ENCODE peak calls at places on chromosomes 11 and 22, in four cellular contexts. One of them, this sample, is unnamed.

GRCh38 chr11:118241191-118242098 is 10.7 kb downstream of the MPZL3 start:
- DNase-seq in tibial nerve: no peak
- DNase-seq in mucosa of descending colon: peak; percentile 49
- DNase-seq in Caco-2: peak; percentile 68
- DNase-seq in this sample: no peak

GRCh38 chr11:15627560-15627959 is 512.8 kb downstream of the INSC start:
- DNase-seq in Caco-2: no peak
- DNase-seq in mucosa of descending colon: no peak
- DNase-seq in tibial nerve: no peak
- DNase-seq in this sample: no peak

GRCh38 chr11:44950625-44951472 is at the start of gene TP53I11:
- DNase-seq in tibial nerve: peak; percentile 41
- DNase-seq in mucosa of descending colon: peak; percentile 94
- DNase-seq in Caco-2: no peak
- DNase-seq in this sample: peak; percentile 88

GRCh38 chr22:36417281-36417686 is 29.5 kb upstream of the MYH9 start:
- DNase-seq in tibial nerve: no peak
- DNase-seq in mucosa of descending colon: peak; percentile 80
- DNase-seq in Caco-2: no peak
- DNase-seq in this sample: no peak

GRCh38 chr11:66986178-66986545 is 11.1 kb downstream of the C11orf86 start:
- DNase-seq in mucosa of descending colon: no peak
- DNase-seq in Caco-2: no peak
- DNase-seq in tibial nerve: no peak
- DNase-seq in this sample: no peak

GRCh38 chr11:46106530-46107407 is 14.5 kb downstream of the PHF21A start:
- DNase-seq in mucosa of descending colon: no peak
- DNase-seq in Caco-2: no peak
- DNase-seq in tibial nerve: no peak
- DNase-seq in this sample: no peak

GRCh38 chr11:35304393-35304790 is 115.0 kb downstream of the SLC1A2 start:
- DNase-seq in mucosa of descending colon: no peak
- DNase-seq in Caco-2: no peak
- DNase-seq in tibial nerve: no peak
- DNase-seq in this sample: no peak

GRCh38 chr11:71484248-71485062 is 31.5 kb downstream of the NADSYN1 start:
- DNase-seq in tibial nerve: no peak
- DNase-seq in mucosa of descending colon: no peak
- DNase-seq in Caco-2: peak; percentile 38
- DNase-seq in this sample: peak; percentile 40

GRCh38 chr22:17114958-17115235 is 6.3 kb downstream of the TMEM121B start:
- DNase-seq in tibial nerve: no peak
- DNase-seq in Caco-2: no peak
- DNase-seq in mucosa of descending colon: no peak
- DNase-seq in this sample: peak; percentile 57

GRCh38 chr22:38025514-38025913 is 31.7 kb upstream of the PICK1 start:
- DNase-seq in mucosa of descending colon: no peak
- DNase-seq in tibial nerve: no peak
- DNase-seq in Caco-2: no peak
- DNase-seq in this sample: no peak

DNA sequence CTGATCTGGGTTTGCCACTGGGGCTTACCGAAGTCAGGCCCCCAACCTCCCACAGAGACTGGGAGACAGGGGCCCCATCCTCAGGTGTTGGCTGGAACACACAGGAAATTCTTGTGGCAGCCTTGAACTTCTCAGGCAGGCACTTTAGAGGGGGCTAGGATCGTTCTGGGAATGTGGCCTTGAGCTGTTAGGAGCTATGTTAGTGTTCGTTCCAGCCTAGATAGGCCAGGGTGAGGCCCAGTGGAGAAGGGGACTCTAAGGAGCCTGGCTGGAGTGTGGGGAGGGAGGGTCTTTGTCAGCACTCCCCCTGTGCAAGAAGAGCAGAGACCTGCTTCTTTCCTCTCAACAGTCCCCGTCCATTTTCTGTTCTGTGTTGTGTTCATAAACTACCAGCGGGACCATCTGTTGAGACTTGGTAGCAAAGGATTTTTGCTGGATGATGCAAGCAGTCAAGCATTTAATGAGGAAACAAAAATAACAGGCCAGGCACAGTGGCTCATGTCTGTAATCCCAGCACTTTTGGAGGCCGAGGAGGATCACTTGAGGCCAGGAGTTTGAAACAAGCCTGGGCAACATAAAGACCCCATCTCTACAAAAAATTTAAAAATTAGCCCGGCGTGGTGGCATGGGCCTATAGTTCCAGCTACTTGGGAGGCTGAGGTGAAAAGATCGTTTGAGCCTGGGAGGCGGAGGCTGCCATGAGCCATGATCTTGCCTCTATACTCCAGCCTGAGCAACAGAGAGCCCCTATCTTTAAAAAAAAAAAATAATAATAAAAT is 1.5 kb upstream of the TXNRD2 start:
- DNase-seq in Caco-2: no peak
- DNase-seq in tibial nerve: no peak
- DNase-seq in mucosa of descending colon: peak; percentile 30
- DNase-seq in this sample: peak; percentile 81
- H3K4me1 ChIP-seq in Caco-2: peaks cover 18% of the 10 kb centered on the region
- H3K4me1 ChIP-seq in tibial nerve: no peaks in the 10 kb centered on the region
- H3K4me1 ChIP-seq in mucosa of descending colon: peaks cover 23% of the 10 kb centered on the region
- H3K4me1 ChIP-seq in this sample: no peaks in the 10 kb centered on the region

GRCh38 chr22:27470169-27470772 is 331.3 kb downstream of the MN1 start:
- DNase-seq in tibial nerve: no peak
- DNase-seq in mucosa of descending colon: no peak
- DNase-seq in Caco-2: no peak
- DNase-seq in this sample: no peak
- TF ChIP-seq CTCF in tibial nerve: no peak
- TF ChIP-seq CTCF in mucosa of descending colon: no peak
- TF ChIP-seq CTCF in Caco-2: no peak
- TF ChIP-seq CTCF in this sample: no peak

GRCh38 chr11:129590030-129590752 is 214.5 kb downstream of the BARX2 start:
- DNase-seq in Caco-2: no peak
- DNase-seq in tibial nerve: no peak
- DNase-seq in mucosa of descending colon: no peak
- DNase-seq in this sample: no peak
- H3K4me1 ChIP-seq in Caco-2: no peaks in the 10 kb centered on the region
- H3K4me1 ChIP-seq in tibial nerve: no peaks in the 10 kb centered on the region
- H3K4me1 ChIP-seq in mucosa of descending colon: no peaks in the 10 kb centered on the region
- H3K4me1 ChIP-seq in this sample: no peaks in the 10 kb centered on the region

GRCh38 chr11:61754534-61755482 is 2.4 kb downstream of the MYRF start:
- DNase-seq in tibial nerve: no peak
- DNase-seq in mucosa of descending colon: no peak
- DNase-seq in Caco-2: peak; percentile 91
- DNase-seq in this sample: no peak
- TF ChIP-seq CTCF in tibial nerve: no peak
- TF ChIP-seq CTCF in mucosa of descending colon: no peak
- TF ChIP-seq CTCF in Caco-2: no peak
- TF ChIP-seq CTCF in this sample: no peak

This sample was measured in sigmoid colon.